ENCODE peak calls at places on chromosomes 3 and 15, in four cellular contexts. M is IMR-90, I is mesenchymal stem cell, J is H9. U is an unnamed sample.

GRCh38 chr15:46442196-46442595 is 807.4 kb downstream of the SQOR start:
- DNase-seq in I (peak; percentile 76), J (no peak), M (no peak), U (peak; percentile 42)

GRCh38 chr15:101608182-101608581 is 44.0 kb downstream of the TM2D3 start:
- DNase-seq in J (no peak), I (no peak), M (no peak), U (no peak)

GRCh38 chr3:173584834-173585831 is 187.6 kb downstream of the NLGN1 start:
- DNase-seq in J (peak; percentile 71), M (peak; percentile 57), I (peak; percentile 60), U (peak; percentile 2)

GRCh38 chr3:46946856-46947544 is 29.5 kb downstream of the CCDC12 start:
- DNase-seq in I (peak; percentile 83), M (peak; percentile 31), J (no peak), U (peak; percentile 69)

GRCh38 chr3:72887723-72888545 is at the start of gene GXYLT2:
- DNase-seq in M (peak; percentile 71), J (peak; percentile 87), I (peak; percentile 80), U (peak; percentile 14)

GRCh38 chr3:55583475-55583874 is 96.4 kb upstream of the WNT5A start:
- DNase-seq in I (no peak), M (no peak), J (no peak), U (no peak)

GRCh38 chr3:182710557-182711157 is 82.6 kb upstream of the ATP11B start:
- DNase-seq in I (peak; percentile 33), M (peak; percentile 13), J (no peak), U (no peak)

GRCh38 chr15:25251700-25252390 is 187.0 kb downstream of the UBE3A start:
- DNase-seq in M (no peak), J (peak; percentile 14), I (no peak), U (no peak)

GRCh38 chr15:68268405-68268804 is 9.1 kb upstream of the FEM1B start:
- DNase-seq in M (peak; percentile 65), I (no peak), J (no peak), U (no peak)

GRCh38 chr3:195754141-195754540 is 33.4 kb downstream of the MUC20 start:
- DNase-seq in I (no peak), J (no peak), M (no peak), U (no peak)

GRCh38 chr3:46675843-46676567 is 17.5 kb downstream of the ALS2CL start:
- DNase-seq in I (no peak), J (no peak), M (peak; percentile 29), U (no peak)

GRCh38 chr3:190864002-190864401 is 1.5 kb upstream of the GMNC start:
- DNase-seq in M (no peak), I (no peak), J (no peak), U (no peak)

GRCh38 chr3:196666001-196666867 is 26.7 kb downstream of the NRROS start:
- DNase-seq in I (peak; percentile 93), M (peak; percentile 81), J (peak; percentile 90), U (no peak)

GRCh38 chr3:20574746-20575145 is 388.7 kb upstream of the SGO1 start:
- DNase-seq in M (peak; percentile 81), I (peak; percentile 55), J (no peak), U (peak; percentile 10)

GRCh38 chr3:129530331-129530761 is 1.9 kb downstream of the RHO start:
- DNase-seq in J (peak; percentile 45), M (peak; percentile 58), I (peak; percentile 28), U (no peak)

GRCh38 chr3:78642471-78642870 is 1125.3 kb downstream of the ROBO1 start:
- DNase-seq in M (no peak), J (no peak), I (no peak), U (no peak)

GRCh38 chr3:179015551-179016020 is 56.0 kb downstream of the ZMAT3 start:
- DNase-seq in M (peak; percentile 83), I (peak; percentile 85), J (no peak), U (peak; percentile 97)

GRCh38 chr15:95132774-95133173 is 901.4 kb downstream of the MCTP2 start:
- DNase-seq in M (peak; percentile 88), I (peak; percentile 62), J (no peak), U (peak; percentile 67)

GRCh38 chr3:180704532-180704931 is 25.2 kb upstream of the CCDC39 start:
- DNase-seq in M (no peak), J (no peak), I (no peak), U (no peak)

GRCh38 chr3:61956236-61956635 is 394.9 kb downstream of the PTPRG start:
- DNase-seq in I (no peak), M (peak; percentile 74), J (no peak), U (peak; percentile 30)

GRCh38 chr15:48470096-48470495 is 138.9 kb downstream of the DUT start:
- DNase-seq in J (no peak), I (peak; percentile 43), M (no peak), U (no peak)

GRCh38 chr3:53318522-53318921 is 28.8 kb downstream of the DCP1A start:
- DNase-seq in I (no peak), J (no peak), M (peak; percentile 69), U (no peak)

GRCh38 chr3:149339931-149340309 is 6.5 kb upstream of the TM4SF18 start:
- DNase-seq in J (peak; percentile 83), I (peak; percentile 88), M (peak; percentile 97), U (peak; percentile 95)

GRCh38 chr3:146780251-146780650 is 175.1 kb upstream of the PLSCR5 start:
- DNase-seq in I (no peak), J (no peak), M (peak; percentile 28), U (no peak)

GRCh38 chr15:66765478-66766281 is 63.6 kb downstream of the SMAD6 start:
- DNase-seq in J (no peak), M (no peak), I (peak; percentile 68), U (no peak)

GRCh38 chr3:183487896-183488295 is 59.5 kb upstream of the MCF2L2 start:
- DNase-seq in M (no peak), I (no peak), J (no peak), U (no peak)

GRCh38 chr3:128620268-128620691 is 30.3 kb downstream of the RPN1 start:
- DNase-seq in I (peak; percentile 18), J (no peak), M (no peak), U (no peak)

GRCh38 chr3:35216501-35217266 is 422.6 kb upstream of the ARPP21 start:
- DNase-seq in J (no peak), M (no peak), I (no peak), U (no peak)

GRCh38 chr3:46998121-46998851 is 18.8 kb downstream of the NBEAL2 start:
- DNase-seq in J (peak; percentile 93), M (peak; percentile 18), I (peak; percentile 33), U (peak; percentile 85)

GRCh38 chr3:39075910-39076309 is 24.1 kb downstream of the WDR48 start:
- DNase-seq in M (no peak), I (no peak), J (no peak), U (no peak)

GRCh38 chr3:37400355-37400754 is 226.0 kb upstream of the LRRFIP2 start:
- DNase-seq in I (no peak), J (no peak), M (no peak), U (no peak)

GRCh38 chr15:47711654-47712053 is 5.7 kb upstream of the SEMA6D start:
- DNase-seq in I (peak; percentile 26), J (no peak), M (no peak), U (peak; percentile 63)

GRCh38 chr15:25846377-25846776 is 16.8 kb downstream of the ATP10A start:
- DNase-seq in I (no peak), J (no peak), M (no peak), U (no peak)

GRCh38 chr15:70060214-70061085 is 37.3 kb downstream of the TLE3 start:
- DNase-seq in I (no peak), M (no peak), J (no peak), U (no peak)

DNA sequence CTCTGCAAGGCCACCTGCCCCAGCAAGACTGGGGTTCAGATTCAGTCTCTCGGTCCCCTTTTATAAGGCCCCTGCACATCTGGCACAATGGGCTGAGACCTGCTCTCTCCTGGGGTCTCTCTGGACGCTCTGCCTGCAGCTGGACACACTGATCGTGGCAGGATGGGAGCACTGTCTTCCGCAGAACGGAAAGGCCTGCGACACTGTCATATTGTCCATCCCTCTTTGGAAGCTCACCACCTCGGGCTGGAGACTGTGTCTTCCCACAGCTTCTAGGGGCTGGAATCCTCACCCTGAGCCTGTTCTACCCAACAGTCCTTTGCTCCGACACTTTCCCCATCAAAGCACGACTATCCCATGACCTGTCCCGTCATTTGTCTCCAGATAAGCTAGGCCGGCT is 11.5 kb upstream of the IGDCC4 start:
- DNase-seq in J (no peak), M (no peak), I (no peak), U (no peak)
- H2BK120ac ChIP-seq in J (no peak overlapping the region), M (no peak overlapping the region), I (no peak overlapping the region), U (no peak overlapping the region)

DNA sequence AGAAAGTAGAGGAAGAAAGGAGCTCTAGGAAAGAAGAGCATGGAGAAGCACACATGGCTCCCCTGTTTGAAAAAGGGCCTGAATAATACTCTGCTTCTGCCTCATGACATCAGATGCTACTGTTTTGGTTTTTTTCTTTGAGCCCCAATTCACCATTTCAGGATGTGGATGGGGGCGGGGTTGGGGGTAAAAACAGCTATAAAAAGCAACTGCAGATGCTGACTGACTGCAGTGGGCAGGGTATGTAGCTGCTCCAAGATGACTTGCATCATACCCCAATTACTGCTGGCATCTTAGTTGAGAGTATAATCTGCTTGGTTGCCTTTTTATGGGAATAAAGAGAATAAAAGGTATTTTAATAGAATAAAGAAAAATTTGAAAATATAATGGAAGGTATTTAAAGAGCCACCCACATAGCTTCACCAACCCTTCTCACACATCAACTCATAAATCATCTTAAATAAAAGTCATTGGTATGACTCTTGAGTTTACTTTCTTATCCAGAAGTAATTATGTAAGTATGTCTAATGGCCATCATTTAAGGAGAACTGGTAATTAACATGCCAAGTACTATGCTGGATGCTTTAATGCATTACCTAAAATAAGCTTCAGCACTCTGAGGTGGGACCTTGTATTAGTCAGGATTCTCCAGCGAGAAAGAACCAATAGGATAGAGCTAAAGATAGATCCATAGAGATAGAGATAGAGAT is 36.4 kb upstream of the TMEM45A start:
- DNase-seq in J (no peak), M (no peak), I (no peak), U (no peak)
- H2BK120ac ChIP-seq in J (no peak overlapping the region), M (no peak overlapping the region), I (no peak overlapping the region), U (no peak overlapping the region)

GRCh38 chr3:143973352-143974021 is 1.9 kb downstream of the DIPK2A start:
- DNase-seq in M (peak; percentile 16), J (no peak), I (peak; percentile 49), U (no peak)

GRCh38 chr3:143972155-143972494 is 502 bp downstream of the DIPK2A start:
- DNase-seq in J (peak; percentile 53), I (no peak), M (no peak), U (no peak)

GRCh38 chr3:143970773-143971366 is 753 bp upstream of the DIPK2A start:
- DNase-seq in M (peak; percentile 33), I (peak; percentile 75), J (peak; percentile 65), U (no peak)

GRCh38 chr3:143972495-143973351 is 1.1 kb downstream of the DIPK2A start:
- DNase-seq in I (peak; percentile 83), M (peak; percentile 85), J (peak; percentile 61), U (no peak)

GRCh38 chr3:143971367-143972154 is at the start of gene DIPK2A:
- DNase-seq in M (peak; percentile 93), I (peak; percentile 96), J (peak; percentile 95), U (peak; percentile 63)
- H2BK120ac ChIP-seq in M (peak within 1 kb of the TSS; percentile 98), I (peak within 1 kb of the TSS; percentile 66), J (no peak within 1 kb of the TSS), U (peak within 1 kb of the TSS; percentile 93)

GRCh38 chr3:32818431-32819085 is 761 bp downstream of the TRIM71 start:
- DNase-seq in M (no peak), J (no peak), I (no peak), U (peak; percentile 44)

GRCh38 chr3:32815812-32816438 is 1.9 kb upstream of the TRIM71 start:
- DNase-seq in M (no peak), J (no peak), I (no peak), U (no peak)

GRCh38 chr3:32817561-32818430 is at the start of gene TRIM71:
- DNase-seq in I (peak; percentile 24), M (no peak), J (no peak), U (peak; percentile 48)

GRCh38 chr3:32817195-32817560 is 619 bp upstream of the TRIM71 start:
- DNase-seq in M (no peak), I (no peak), J (no peak), U (peak; percentile 42)

GRCh38 chr3:32816439-32817194 is 1.2 kb upstream of the TRIM71 start:
- DNase-seq in M (no peak), J (peak; percentile 95), I (peak; percentile 21), U (peak; percentile 41)
- H2BK120ac ChIP-seq in M (no peak overlapping the region), J (no peak overlapping the region), I (no peak overlapping the region), U (peak overlapping the region; percentile 95)